ENCODE peak calls at places on chromosome 13, in eight cellular contexts. K is nucleus accumbens; R is neural crest cell; V is NCI-H1694; G is ELF-1; P is lung; X is CD8-positive, alpha-beta memory T cell; C is MCF 10A. S is an unnamed sample.

GRCh38 chr13:37141011-37141410 is 35.5 kb upstream of the CSNK1A1L start:
- DNase-seq in R (no peak), P (no peak), X (no peak), K (no peak), V (no peak), G (no peak), C (no peak), S (no peak)

GRCh38 chr13:21749410-21749809 is 78.5 kb downstream of the FGF9 start:
- DNase-seq in R (no peak), G (no peak), X (no peak), P (no peak), C (no peak), K (no peak), V (no peak), S (no peak)

GRCh38 chr13:27151798-27152599 is 19.6 kb downstream of the USP12 start:
- DNase-seq in G (no peak), C (no peak), P (no peak), V (no peak), R (no peak), X (no peak), K (no peak), S (no peak)

GRCh38 chr13:23790591-23791170 is 98.5 kb downstream of the MIPEP start:
- DNase-seq in X (no peak), R (no peak), G (no peak), P (no peak), C (no peak), K (no peak), V (peak), S (peak)

GRCh38 chr13:28819748-28820098 is 416 bp upstream of the MTUS2 start:
- DNase-seq in V (no peak), X (no peak), K (peak), P (no peak), G (peak), R (peak), C (no peak), S (peak)

GRCh38 chr13:63279136-63279535 is 1863.5 kb upstream of the PCDH20 start:
- DNase-seq in C (no peak), K (no peak), R (no peak), P (no peak), X (no peak), V (no peak), G (no peak), S (no peak)

GRCh38 chr13:109781384-109782065 is 4.9 kb downstream of the IRS2 start:
- DNase-seq in V (no peak), P (no peak), C (peak), G (no peak), R (no peak), K (no peak), X (no peak), S (peak)

GRCh38 chr13:109447667-109448066 is 338.7 kb downstream of the IRS2 start:
- DNase-seq in G (no peak), K (no peak), X (no peak), C (no peak), V (no peak), P (no peak), R (no peak), S (no peak)